ENCODE peak calls at places on chromosomes 7 and 10, in five cellular contexts. B is aorta, D is BE2C, U is left ventricle myocardium inferior, S is upper lobe of right lung. W is an unnamed sample.

GRCh38 chr7:83850037-83850619 is 201.2 kb upstream of the SEMA3E start:
- DNase-seq in B (no peak), D (no peak), U (no peak), S (no peak), W (no peak)

GRCh38 chr7:127342596-127342995 is 49.9 kb downstream of the ZNF800 start:
- DNase-seq in B (no peak), D (no peak), U (no peak), S (no peak), W (no peak)

GRCh38 chr10:63744060-63744941 is 223.1 kb downstream of the REEP3 start:
- DNase-seq in B (no peak), D (no peak), U (no peak), S (no peak), W (no peak)

GRCh38 chr7:148699772-148700629 is 1.3 kb downstream of the CUL1 start:
- DNase-seq in B (no peak), D (no peak), U (no peak), S (no peak), W (no peak)

GRCh38 chr10:87700031-87700796 is 40.5 kb downstream of the PAPSS2 start:
- DNase-seq in B (no peak), D (no peak), U (no peak), S (no peak), W (no peak)

GRCh38 chr10:8894148-8894547 is 839.7 kb downstream of the GATA3 start:
- DNase-seq in B (no peak), D (no peak), U (no peak), S (no peak), W (no peak)

GRCh38 chr7:98086231-98086855 is 20.3 kb upstream of the LMTK2 start:
- DNase-seq in B (no peak), D (no peak), U (no peak), S (peak; percentile 40), W (no peak)

GRCh38 chr7:12888727-12889126 is 201.3 kb downstream of the ARL4A start:
- DNase-seq in B (no peak), D (no peak), U (no peak), S (no peak), W (no peak)

GRCh38 chr7:108463613-108464012 is 7.4 kb upstream of the NRCAM start:
- DNase-seq in B (no peak), D (no peak), U (no peak), S (no peak), W (no peak)

GRCh38 chr10:58637372-58637771 is 124.7 kb downstream of the BICC1 start:
- DNase-seq in B (no peak), D (no peak), U (no peak), S (no peak), W (no peak)

GRCh38 chr7:21338728-21339164 is 89.1 kb upstream of the SP4 start:
- DNase-seq in B (no peak), D (no peak), U (no peak), S (no peak), W (no peak)

GRCh38 chr10:7519351-7519750 is 108.5 kb upstream of the SFMBT2 start:
- DNase-seq in B (no peak), D (no peak), U (no peak), S (no peak), W (no peak)

GRCh38 chr7:124764071-124764846 is 1.3 kb downstream of the GPR37 start:
- DNase-seq in B (peak; percentile 63), D (no peak), U (no peak), S (no peak), W (no peak)

GRCh38 chr7:69091476-69091875 is 506.8 kb upstream of the AUTS2 start:
- DNase-seq in B (no peak), D (no peak), U (no peak), S (no peak), W (no peak)

GRCh38 chr10:62384057-62384446 is 9.9 kb downstream of the ZNF365 start:
- DNase-seq in B (no peak), D (no peak), U (no peak), S (no peak), W (no peak)

GRCh38 chr10:7932301-7933036 is 114.2 kb downstream of the TAF3 start:
- DNase-seq in B (no peak), D (no peak), U (no peak), S (no peak), W (no peak)

GRCh38 chr10:88131561-88132139 is 268.2 kb downstream of the PTEN start:
- DNase-seq in B (peak; percentile 85), D (no peak), U (peak; percentile 37), S (peak; percentile 72), W (peak; percentile 83)

GRCh38 chr7:94655562-94655883 is 410 bp downstream of the SGCE start:
- DNase-seq in B (peak; percentile 77), D (peak; percentile 36), U (no peak), S (no peak), W (no peak)

GRCh38 chr7:99193527-99194214 is 14.2 kb downstream of the KPNA7 start:
- DNase-seq in B (no peak), D (no peak), U (no peak), S (no peak), W (no peak)

GRCh38 chr7:157396316-157397035 is 59.7 kb downstream of the DNAJB6 start:
- DNase-seq in B (peak; percentile 63), D (no peak), U (no peak), S (no peak), W (no peak)

GRCh38 chr7:102387064-102387463 is 9.1 kb upstream of the PRKRIP1 start:
- DNase-seq in B (no peak), D (no peak), U (no peak), S (no peak), W (no peak)

DNA sequence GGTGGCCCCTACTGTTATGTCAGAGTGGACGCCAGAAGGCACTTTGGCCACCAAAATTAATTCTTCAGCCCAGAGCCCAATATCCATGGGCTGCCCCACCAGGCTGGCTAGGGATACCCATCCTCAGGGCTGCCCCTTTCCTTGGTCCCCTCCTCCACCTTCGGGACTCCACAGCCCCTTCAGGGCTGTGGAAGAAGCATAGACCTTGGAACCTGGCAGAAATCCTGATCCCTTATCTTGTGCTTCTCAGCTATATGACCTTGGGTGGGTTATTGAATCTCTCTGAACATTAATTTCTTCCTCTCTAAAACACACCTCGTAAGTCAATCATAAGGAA is 499 bp upstream of the TMUB1 start:
- DNase-seq in B (no peak), D (no peak), U (no peak), S (no peak), W (no peak)
- H3K4me3 ChIP-seq in B (peak overlapping the region; percentile 79), D (peak overlapping the region; percentile 92), U (peak overlapping the region; percentile 89), S (peak overlapping the region; percentile 71), W (peak overlapping the region; percentile 91)

DNA sequence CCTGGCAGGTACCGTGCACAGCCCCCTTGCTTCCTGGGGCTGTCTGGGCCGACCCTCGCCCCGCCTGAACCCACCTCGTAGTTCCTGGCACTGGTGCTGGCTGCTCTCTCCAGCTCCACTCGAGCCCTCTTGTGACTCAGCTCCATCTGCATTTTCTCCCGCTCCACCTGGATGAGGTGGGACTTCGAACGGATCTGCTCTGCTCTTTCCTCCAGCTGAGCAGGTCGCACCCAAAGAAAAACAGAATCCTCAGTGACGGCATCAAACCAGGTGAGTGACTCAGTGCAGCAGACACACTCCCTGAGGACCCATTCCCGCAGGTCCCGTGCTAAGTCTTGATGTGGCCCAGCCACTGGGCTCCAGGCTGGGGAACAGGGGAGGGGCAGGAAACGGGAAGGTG is 7.4 kb downstream of the MAD1L1 start:
- DNase-seq in B (no peak), D (no peak), U (no peak), S (peak; percentile 76), W (no peak)
- H3K36me3 ChIP-seq in B (peaks cover 2% of the 10 kb centered on the region), D (peaks cover 74% of the 10 kb centered on the region), U (peaks cover 81% of the 10 kb centered on the region), S (peaks cover 64% of the 10 kb centered on the region), W (peaks cover 70% of the 10 kb centered on the region)

DNA sequence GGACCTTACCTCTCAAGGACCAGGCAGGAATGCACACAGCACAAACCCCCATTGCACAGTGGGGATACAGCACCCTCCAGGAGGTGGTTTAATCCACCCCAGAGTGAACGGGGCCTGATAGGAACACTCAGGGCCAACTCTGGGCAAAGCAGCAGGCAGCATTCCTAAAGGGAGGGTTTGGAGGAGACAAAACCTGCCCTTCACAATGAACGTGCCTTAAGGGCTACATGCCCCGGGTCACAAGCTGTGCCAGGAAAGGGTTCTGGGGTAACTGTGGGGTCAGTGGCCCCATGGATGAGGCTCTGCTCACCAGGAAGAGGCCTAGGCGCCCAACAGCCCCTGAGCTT is 1.1 kb downstream of the GPRIN2 start:
- DNase-seq in B (no peak), D (peak; percentile 9), U (no peak), S (no peak), W (no peak)
- H3K4me3 ChIP-seq in B (no peak overlapping the region), D (no peak overlapping the region), U (no peak overlapping the region), S (peak overlapping the region; percentile 54), W (no peak overlapping the region)

DNA sequence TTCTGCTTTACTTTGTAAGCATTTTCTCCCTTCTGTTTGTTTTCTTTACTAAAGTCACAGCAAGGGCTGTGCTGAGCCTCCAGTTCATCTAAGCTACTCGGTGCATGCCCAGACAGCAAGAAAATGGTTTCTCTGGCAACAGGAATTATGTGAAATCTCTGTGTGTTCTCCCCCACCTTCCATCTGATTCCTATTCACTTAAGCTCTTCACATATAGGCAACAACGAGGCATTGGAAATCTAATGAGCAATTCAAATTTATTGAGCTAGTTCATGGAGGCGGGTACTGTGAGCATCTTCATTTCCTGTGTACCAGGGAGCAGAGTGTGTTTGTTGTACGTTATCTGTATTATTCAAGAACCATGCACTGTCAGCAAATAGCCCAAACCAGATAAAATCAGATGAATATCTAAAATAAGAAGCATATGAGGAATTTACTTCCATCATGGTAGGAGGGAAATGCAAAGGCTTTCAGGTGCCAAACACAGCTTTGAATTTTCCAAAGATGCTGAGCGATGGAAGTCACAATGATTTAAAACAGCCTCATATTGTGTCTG is 739.1 kb downstream of the MAGI2 start:
- DNase-seq in B (no peak), D (no peak), U (no peak), S (no peak), W (no peak)
- H3K36me3 ChIP-seq in B (no peaks in the 10 kb centered on the region), D (no peaks in the 10 kb centered on the region), U (no peaks in the 10 kb centered on the region), S (no peaks in the 10 kb centered on the region), W (no peaks in the 10 kb centered on the region)

GRCh38 chr10:93503075-93503474 is 6.7 kb downstream of the CEP55 start:
- DNase-seq in B (no peak), D (no peak), U (no peak), S (no peak), W (no peak)
- H3K4me3 ChIP-seq in B (no peak overlapping the region), D (no peak overlapping the region), U (no peak overlapping the region), S (no peak overlapping the region), W (no peak overlapping the region)

W was measured in psoas muscle.